ENCODE peak calls at places on chromosome 11, in four cellular contexts. Q is stimulated activated CD8-positive, alpha-beta memory T cell treated with anti-CD3 and anti-CD28 coated beads, Interleukin-15, amount 100 ng/mL, for 1 hour; K is lung; C is activated T-helper 1 cell treated with anti-CD3 and anti-CD28 coated beads, Interleukin-12 subunit alpha, Interleukin-12 subunit beta, Interleukin-2, Interleukin-4 antibody, amounts not matched to agents 30 ng/mL and 10 ng/mL and 1 ng/mL, durations not matched to agents 14 hours and 24 hours and 36 hours. F is an unnamed sample.

GRCh38 chr11:107827041-107827440 is 31.5 kb downstream of the SLC35F2 start:
- DNase-seq in Q (no peak), C (no peak), K (no peak), F (no peak)

GRCh38 chr11:123475478-123475877 is 45.4 kb downstream of the GRAMD1B start:
- DNase-seq in K (no peak), C (no peak), Q (no peak), F (no peak)

GRCh38 chr11:107263865-107264563 is 193.6 kb downstream of the CWF19L2 start:
- DNase-seq in K (no peak), Q (no peak), C (no peak), F (no peak)

GRCh38 chr11:35927730-35928129 is 16.1 kb upstream of the LDLRAD3 start:
- DNase-seq in C (no peak), K (peak), Q (no peak), F (no peak)

GRCh38 chr11:29656557-29656956 is 360.3 kb downstream of the KCNA4 start:
- DNase-seq in K (no peak), Q (no peak), C (no peak), F (no peak)

GRCh38 chr11:71327156-71328085 is 75.0 kb upstream of the SHANK2 start:
- DNase-seq in Q (no peak), K (no peak), C (no peak), F (no peak)

GRCh38 chr11:118834428-118835028 is 43.6 kb upstream of the DDX6 start:
- DNase-seq in C (no peak), K (no peak), Q (no peak), F (no peak)

GRCh38 chr11:87421422-87421821 is 383.7 kb downstream of the TMEM135 start:
- DNase-seq in K (peak), C (peak), Q (no peak), F (peak)

GRCh38 chr11:117878939-117879475 is 2.5 kb upstream of the FXYD6 start:
- DNase-seq in Q (no peak), C (no peak), K (no peak), F (no peak)

GRCh38 chr11:2750101-2750509 is 50.3 kb upstream of the KCNQ1OT1 start:
- DNase-seq in Q (no peak), C (no peak), K (no peak), F (no peak)

GRCh38 chr11:93194673-93195291 is 3.0 kb downstream of the SLC36A4 start:
- DNase-seq in C (no peak), Q (no peak), K (no peak), F (no peak)

GRCh38 chr11:130674686-130675085 is 226.2 kb downstream of the ADAMTS15 start:
- DNase-seq in K (no peak), Q (no peak), C (no peak), F (no peak)

GRCh38 chr11:118820412-118821357 is 29.7 kb upstream of the DDX6 start:
- DNase-seq in C (no peak), K (peak), Q (no peak), F (no peak)

GRCh38 chr11:76903325-76903724 is 42.6 kb downstream of the ACER3 start:
- DNase-seq in K (no peak), C (no peak), Q (no peak), F (no peak)

GRCh38 chr11:48024635-48025071 is 44.3 kb downstream of the PTPRJ start:
- DNase-seq in Q (no peak), K (no peak), C (no peak), F (no peak)

GRCh38 chr11:789951-790350 is at the start of gene CEND1:
- DNase-seq in K (no peak), C (peak), Q (no peak), F (no peak)

GRCh38 chr11:2536440-2536989 is 91.7 kb downstream of the KCNQ1 start:
- DNase-seq in Q (no peak), K (no peak), C (no peak), F (no peak)

GRCh38 chr11:76184551-76184993 is 21.7 kb downstream of the WNT11 start:
- DNase-seq in K (no peak), C (no peak), Q (no peak), F (no peak)

GRCh38 chr11:61919113-61919840 is 1.9 kb upstream of the RAB3IL1 start:
- DNase-seq in K (no peak), C (no peak), Q (no peak), F (no peak)

GRCh38 chr11:117565709-117566108 is 231.3 kb downstream of the DSCAML1 start:
- DNase-seq in C (no peak), K (no peak), Q (no peak), F (no peak)

GRCh38 chr11:102437026-102437425 is 15.5 kb downstream of the TMEM123 start:
- DNase-seq in C (no peak), K (no peak), Q (no peak), F (no peak)

GRCh38 chr11:77361184-77361583 is 59.7 kb upstream of the GDPD4 start:
- DNase-seq in C (no peak), Q (no peak), K (no peak), F (no peak)

GRCh38 chr11:37973926-37974325 is 1375.9 kb upstream of the RAG2 start:
- DNase-seq in Q (no peak), C (no peak), K (no peak), F (no peak)

GRCh38 chr11:124863137-124863825 is 2.0 kb upstream of the ROBO3 start:
- DNase-seq in C (no peak), K (peak), Q (no peak), F (no peak)

GRCh38 chr11:64206457-64207246 is at the start of gene FERMT3:
- DNase-seq in K (peak), Q (no peak), C (peak), F (peak)

GRCh38 chr11:33944345-33944692 is 52.4 kb upstream of the LMO2 start:
- DNase-seq in C (no peak), Q (no peak), K (no peak), F (no peak)

GRCh38 chr11:104164028-104164520 is at the start of gene PDGFD:
- DNase-seq in Q (no peak), C (no peak), K (peak), F (no peak)

GRCh38 chr11:39675171-39675570 is 1784.3 kb downstream of the LRRC4C start:
- DNase-seq in C (no peak), K (no peak), Q (no peak), F (no peak)

GRCh38 chr11:123272565-123272964 is 77.5 kb upstream of the CLMP start:
- DNase-seq in Q (no peak), C (no peak), K (no peak), F (no peak)

GRCh38 chr11:94934836-94935235 is 38.5 kb downstream of the CWC15 start:
- DNase-seq in K (no peak), Q (no peak), C (no peak), F (no peak)

GRCh38 chr11:111582881-111583280 is 19.4 kb upstream of the SIK2 start:
- DNase-seq in Q (no peak), C (no peak), K (no peak), F (no peak)

GRCh38 chr11:36627471-36627870 is 29.4 kb upstream of the RAG2 start:
- DNase-seq in Q (no peak), C (no peak), K (no peak), F (no peak)

GRCh38 chr11:3614742-3615171 is 27.0 kb downstream of the ART5 start:
- DNase-seq in K (peak), C (peak), Q (no peak), F (peak)

GRCh38 chr11:2516276-2517015 is 71.6 kb downstream of the KCNQ1 start:
- DNase-seq in Q (no peak), C (no peak), K (no peak), F (no peak)

GRCh38 chr11:21048626-21049025 is 379.2 kb downstream of the NELL1 start:
- DNase-seq in Q (no peak), C (no peak), K (no peak), F (no peak)

GRCh38 chr11:42598341-42598740 is 713.5 kb upstream of the API5 start:
- DNase-seq in K (no peak), C (no peak), Q (no peak), F (no peak)

GRCh38 chr11:96130061-96130460 is 206.2 kb upstream of the MTMR2 start:
- DNase-seq in Q (no peak), C (no peak), K (no peak), F (no peak)

GRCh38 chr11:117829369-117829725 is 4.8 kb upstream of the FXYD2 start:
- DNase-seq in K (no peak), C (no peak), Q (no peak), F (no peak)

GRCh38 chr11:132055296-132055695 is 684.9 kb downstream of the NTM start:
- DNase-seq in Q (no peak), K (no peak), C (no peak), F (no peak)

F was measured in stimulated activated CD4-positive, alpha-beta T cell treated with anti-CD3 and anti-CD28 coated beads, Interleukin-1b, Interleukin-23, amount 100 ng/mL, for 24 hours.